ENCODE peak calls at places on chromosomes 6 and 20, in four cellular contexts. U is heart right ventricle, Y is psoas muscle, M is cardiac fibroblast. N is an unnamed sample.

GRCh38 chr20:6058684-6059295 is 4.9 kb upstream of the LRRN4 start:
- DNase-seq in Y (no peak), U (no peak), M (peak; percentile 41), N (no peak)

GRCh38 chr20:20850407-20850806 is 138.0 kb upstream of the RALGAPA2 start:
- DNase-seq in U (no peak), Y (no peak), M (no peak), N (no peak)

GRCh38 chr20:4513720-4514119 is 208.0 kb upstream of the PRND start:
- DNase-seq in M (peak; percentile 33), U (no peak), Y (no peak), N (peak; percentile 92)

GRCh38 chr6:146913842-146914562 is 290.2 kb upstream of the STXBP5 start:
- DNase-seq in M (peak; percentile 99), Y (peak; percentile 64), U (peak; percentile 39), N (peak; percentile 99)

GRCh38 chr6:15677822-15678221 is 15.0 kb upstream of the DTNBP1 start:
- DNase-seq in Y (no peak), M (no peak), U (no peak), N (no peak)

GRCh38 chr6:94362061-94362864 is 942.9 kb upstream of the EPHA7 start:
- DNase-seq in U (no peak), M (no peak), Y (no peak), N (no peak)

GRCh38 chr6:2429032-2429431 is 183.6 kb upstream of the GMDS start:
- DNase-seq in Y (no peak), U (no peak), M (no peak), N (no peak)

GRCh38 chr20:42276718-42277117 is 658.5 kb upstream of the CHD6 start:
- DNase-seq in U (no peak), M (no peak), Y (no peak), N (no peak)

GRCh38 chr6:114154812-114155211 is 183.9 kb upstream of the HDAC2 start:
- DNase-seq in Y (no peak), M (no peak), U (no peak), N (no peak)

GRCh38 chr20:53894707-53895384 is 175.5 kb downstream of the BCAS1 start:
- DNase-seq in U (no peak), M (no peak), Y (no peak), N (no peak)

GRCh38 chr6:153511896-153512496 is 380.9 kb upstream of the RGS17 start:
- DNase-seq in U (no peak), Y (no peak), M (peak; percentile 55), N (peak; percentile 51)

GRCh38 chr6:3119040-3119723 is 671 bp downstream of the BPHL start:
- DNase-seq in M (peak; percentile 38), U (no peak), Y (no peak), N (peak; percentile 48)

GRCh38 chr6:32191696-32192607 is 491 bp downstream of the GPSM3 start:
- DNase-seq in M (no peak), Y (no peak), U (no peak), N (no peak)

GRCh38 chr6:32189082-32189741 is 790 bp downstream of the PBX2 start:
- DNase-seq in M (no peak), Y (no peak), U (no peak), N (no peak)

GRCh38 chr6:32190946-32191677 is 1.1 kb upstream of the PBX2 start:
- DNase-seq in U (no peak), M (no peak), Y (no peak), N (no peak)

GRCh38 chr6:32189742-32190053 is 304 bp downstream of the PBX2 start:
- DNase-seq in M (no peak), Y (peak; percentile 52), U (no peak), N (no peak)

DNA sequence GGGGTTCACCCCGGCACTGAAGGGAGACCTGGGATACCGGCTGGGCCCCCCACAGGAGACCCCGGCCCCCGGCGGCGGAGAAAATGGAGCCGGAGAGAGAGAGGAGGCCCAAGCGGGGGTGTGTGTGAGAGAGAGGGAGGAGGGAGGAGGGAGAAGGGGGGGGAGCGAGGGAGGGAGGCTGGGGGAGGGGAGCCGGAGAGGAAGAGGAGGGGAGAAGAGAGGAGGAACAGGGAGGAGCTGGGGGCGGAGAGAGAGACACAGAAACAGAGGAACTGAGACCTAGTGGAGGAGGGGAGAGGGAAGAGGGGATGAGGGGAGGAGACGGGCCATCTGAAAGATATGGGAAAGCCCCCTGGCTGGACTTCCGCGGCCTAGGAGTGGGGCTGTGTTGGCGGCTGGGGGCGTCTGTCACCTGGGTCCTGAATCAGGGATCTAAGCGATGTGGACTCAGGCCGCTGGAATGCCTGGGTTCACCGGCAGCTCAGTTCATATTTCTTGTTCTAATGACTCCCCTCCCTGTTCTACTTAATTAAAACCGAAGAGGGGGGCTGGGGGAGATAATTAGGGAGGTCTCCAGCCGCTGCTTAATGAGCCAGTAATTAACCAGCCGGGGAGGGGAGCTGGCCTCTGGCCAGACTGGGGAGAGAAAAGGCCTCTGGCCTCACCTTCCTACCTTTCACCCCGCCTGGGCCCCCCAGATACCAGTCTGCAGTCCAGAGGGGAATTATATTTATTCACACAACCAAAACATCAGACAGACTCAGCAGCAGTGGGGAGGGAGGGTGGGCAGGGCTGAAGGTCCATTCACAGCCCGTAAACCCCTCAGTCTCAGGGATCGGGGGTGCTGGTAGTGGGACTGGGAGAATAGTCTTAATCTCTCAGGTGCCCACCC is at the start of gene PBX2:
- DNase-seq in Y (peak; percentile 89), U (peak; percentile 86), M (peak; percentile 96), N (peak; percentile 93)
- TF ChIP-seq CTCF in Y (no peak), U (no peak), M (no peak), N (no peak)

GRCh38 chr20:57711311-57711712 is 1.5 kb upstream of the PMEPA1 start:
- DNase-seq in Y (no peak), M (no peak), U (no peak), N (no peak)

GRCh38 chr20:57711826-57712225 is 2.0 kb upstream of the PMEPA1 start:
- DNase-seq in M (no peak), U (no peak), Y (no peak), N (no peak)

GRCh38 chr20:57708694-57709673 is 831 bp downstream of the PMEPA1 start:
- DNase-seq in U (peak; percentile 43), M (peak; percentile 17), Y (peak; percentile 46), N (no peak)

GRCh38 chr20:57709823-57710799 is at the start of gene PMEPA1:
- DNase-seq in M (peak; percentile 97), Y (peak; percentile 96), U (peak; percentile 95), N (peak; percentile 99)

GRCh38 chr20:57710841-57711240 is 1.0 kb upstream of the PMEPA1 start:
- DNase-seq in M (no peak), U (no peak), Y (no peak), N (no peak)
- H3K4me3 ChIP-seq in M (peak overlapping the region; percentile 72), U (peak overlapping the region; percentile 50), Y (peak overlapping the region; percentile 69), N (peak overlapping the region; percentile 77)

GRCh38 chr6:617485-618100 is 39.3 kb downstream of the HUS1B start:
- DNase-seq in M (no peak), Y (peak; percentile 11), U (no peak), N (no peak)
- TF ChIP-seq CTCF in M (no peak), Y (peak; percentile 31), U (no peak), N (peak; percentile 3)

GRCh38 chr6:137870286-137870685 is 3.2 kb downstream of the TNFAIP3 start:
- DNase-seq in Y (no peak), M (no peak), U (no peak), N (no peak)
- H3K4me3 ChIP-seq in Y (peak overlapping the region; percentile 37), M (peak overlapping the region; percentile 92), U (no peak overlapping the region), N (no peak overlapping the region)

GRCh38 chr6:30670760-30671527 is 1.9 kb downstream of the DHX16 start:
- DNase-seq in M (no peak), Y (no peak), U (no peak), N (no peak)
- TF ChIP-seq CTCF in M (peak; percentile 36), Y (no peak), U (no peak), N (peak; percentile 22)

GRCh38 chr6:57085441-57085840 is 4.5 kb upstream of the ZNF451 start:
- DNase-seq in U (no peak), Y (no peak), M (no peak), N (no peak)

GRCh38 chr6:57089687-57090457 is at the start of gene ZNF451:
- DNase-seq in Y (peak; percentile 98), U (peak; percentile 98), M (peak; percentile 97), N (peak; percentile 97)

GRCh38 chr6:57087916-57088315 is 2.1 kb upstream of the ZNF451 start:
- DNase-seq in Y (no peak), U (no peak), M (no peak), N (no peak)

GRCh38 chr6:57086843-57087242 is 3.1 kb upstream of the ZNF451 start:
- DNase-seq in M (no peak), U (no peak), Y (no peak), N (no peak)

DNA sequence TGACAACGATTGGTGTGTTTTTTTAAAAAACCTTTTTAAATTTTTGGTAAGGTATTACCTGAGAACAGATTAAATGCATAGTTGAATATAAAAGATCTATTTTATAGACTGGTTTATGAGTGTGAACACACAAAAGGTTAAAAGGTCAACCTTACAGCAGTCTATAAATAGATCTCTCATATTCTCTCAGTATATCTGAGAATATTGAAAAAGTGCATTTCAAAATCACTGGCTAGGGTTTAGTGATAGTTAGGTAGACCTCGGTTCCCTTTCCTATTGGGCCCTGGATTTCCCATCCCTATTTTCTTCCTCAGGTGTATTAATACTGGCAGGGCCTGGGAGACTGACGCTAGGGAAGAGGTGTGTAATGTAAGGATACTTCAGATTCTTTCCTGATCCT is 723 bp upstream of the ZNF451 start:
- DNase-seq in M (no peak), Y (no peak), U (no peak), N (no peak)
- H3K4me3 ChIP-seq in M (peak overlapping the region; percentile 67), Y (peak overlapping the region; percentile 69), U (peak overlapping the region; percentile 40), N (peak overlapping the region; percentile 56)

DNA sequence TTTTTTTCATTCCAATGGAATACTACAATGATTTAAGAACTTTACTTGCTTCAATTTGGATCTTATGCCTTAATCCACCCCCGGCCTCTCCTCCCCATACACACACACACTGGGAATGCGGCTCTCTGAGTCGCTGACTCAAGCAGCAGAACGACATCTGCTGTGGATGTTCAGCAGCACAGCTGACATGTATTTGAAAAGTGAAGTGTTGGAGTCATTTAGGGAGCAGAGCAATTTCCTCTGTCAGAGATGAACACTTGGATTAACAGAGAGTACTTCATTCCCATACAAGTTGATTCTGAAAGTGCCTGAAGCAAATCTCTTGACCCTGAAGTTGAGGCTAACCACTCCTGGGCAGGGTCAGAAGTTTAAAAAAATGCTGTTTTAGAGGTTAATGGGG is 27.9 kb upstream of the LAMA4 start:
- DNase-seq in M (peak; percentile 86), Y (peak; percentile 41), U (peak; percentile 46), N (peak; percentile 85)
- TF ChIP-seq CTCF in M (peak; percentile 45), Y (peak; percentile 25), U (peak; percentile 49), N (peak; percentile 55)

GRCh38 chr6:29826271-29826670 is 1.4 kb upstream of the HLA-G start:
- DNase-seq in U (no peak), M (no peak), Y (no peak), N (no peak)

GRCh38 chr6:29829766-29830165 is 2.1 kb downstream of the HLA-G start:
- DNase-seq in U (no peak), Y (no peak), M (no peak), N (no peak)

GRCh38 chr6:29827579-29828470 is at the start of gene HLA-G:
- DNase-seq in U (no peak), Y (no peak), M (no peak), N (no peak)

GRCh38 chr6:29830409-29830808 is 2.8 kb downstream of the HLA-G start:
- DNase-seq in U (no peak), M (no peak), Y (no peak), N (no peak)

GRCh38 chr6:29828471-29828797 is 809 bp downstream of the HLA-G start:
- DNase-seq in Y (no peak), U (no peak), M (no peak), N (no peak)
- H3K4me3 ChIP-seq in Y (peak overlapping the region; percentile 46), U (peak overlapping the region; percentile 30), M (no peak overlapping the region), N (no peak overlapping the region)